ENCODE peak calls at places on chromosomes 6 and 20, in five cellular contexts. W, D, E, H and Q are unnamed samples.

GRCh38 chr20:11067359-11067758 is 393.6 kb upstream of the JAG1 start:
- DNase-seq in H (no peak), E (no peak), W (no peak), D (no peak), Q (no peak)

GRCh38 chr20:48102821-48103635 is 317.7 kb upstream of the SULF2 start:
- DNase-seq in E (no peak), H (no peak), W (peak; percentile 87), D (no peak), Q (no peak)

GRCh38 chr6:2221724-2222274 is 23.6 kb downstream of the GMDS start:
- DNase-seq in E (no peak), W (no peak), D (no peak), H (peak; percentile 35), Q (no peak)

GRCh38 chr6:131250121-131250520 is 114.9 kb downstream of the AKAP7 start:
- DNase-seq in W (peak; percentile 70), H (peak; percentile 72), E (peak; percentile 64), D (no peak), Q (no peak)

GRCh38 chr20:20003088-20003954 is 13.8 kb upstream of the NAA20 start:
- DNase-seq in E (peak; percentile 60), D (peak; percentile 39), H (peak; percentile 58), W (peak; percentile 79), Q (no peak)

GRCh38 chr6:84685983-84686584 is 78.3 kb downstream of the TBX18 start:
- DNase-seq in D (no peak), W (no peak), E (no peak), H (peak; percentile 29), Q (no peak)

GRCh38 chr6:107217248-107217647 is 101.9 kb upstream of the BEND3 start:
- DNase-seq in D (no peak), E (no peak), W (no peak), H (no peak), Q (peak; percentile 94)

GRCh38 chr6:52221302-52221701 is 23.0 kb downstream of the IL17F start:
- DNase-seq in H (peak; percentile 87), D (no peak), E (no peak), W (no peak), Q (no peak)

GRCh38 chr20:11140359-11140758 is 466.6 kb upstream of the JAG1 start:
- DNase-seq in H (peak; percentile 95), D (no peak), W (peak; percentile 91), E (no peak), Q (no peak)

GRCh38 chr6:21679761-21680265 is 86.3 kb downstream of the SOX4 start:
- DNase-seq in D (no peak), W (peak; percentile 83), E (no peak), H (peak; percentile 87), Q (no peak)

GRCh38 chr6:163709693-163710092 is 295.2 kb downstream of the QKI start:
- DNase-seq in D (no peak), E (no peak), W (no peak), H (no peak), Q (no peak)

GRCh38 chr20:1336699-1337387 is 7.9 kb upstream of the SDCBP2 start:
- DNase-seq in D (no peak), E (peak; percentile 56), H (no peak), W (peak; percentile 84), Q (no peak)

GRCh38 chr6:33622456-33623431 is 1.6 kb downstream of the ITPR3 start:
- DNase-seq in D (no peak), H (peak; percentile 56), W (peak; percentile 59), E (peak; percentile 43), Q (no peak)

GRCh38 chr6:33696538-33697518 is 14.7 kb downstream of the UQCC2 start:
- DNase-seq in E (peak; percentile 32), D (no peak), H (peak; percentile 21), W (peak; percentile 95), Q (peak; percentile 72)